ENCODE peak calls at places on chromosomes 12 and 14, in four cellular contexts. I is CD8-positive, alpha-beta T cell; G is AG09309; Z is dorsolateral prefrontal cortex. W is an unnamed sample.

GRCh38 chr12:132190012-132190755 is 45.9 kb downstream of the NOC4L start:
- DNase-seq in I (no peak), G (no peak), Z (no peak), W (peak)

GRCh38 chr14:61140872-61141271 is 140.3 kb downstream of the TMEM30B start:
- DNase-seq in I (no peak), G (peak), Z (no peak), W (no peak)

GRCh38 chr14:80523518-80524117 is 312.3 kb upstream of the DIO2 start:
- DNase-seq in I (no peak), G (no peak), Z (no peak), W (no peak)

GRCh38 chr12:45938566-45938965 is 51.8 kb downstream of the SCAF11 start:
- DNase-seq in I (no peak), G (no peak), Z (no peak), W (no peak)

GRCh38 chr14:64209428-64210165 is 84.6 kb downstream of the ESR2 start:
- DNase-seq in I (no peak), G (no peak), Z (no peak), W (no peak)

GRCh38 chr12:113299619-113300237 is 35.2 kb downstream of the SLC8B1 start:
- DNase-seq in I (no peak), G (peak), Z (peak), W (no peak)

GRCh38 chr14:104109731-104110361 is 24.3 kb downstream of the ASPG start:
- DNase-seq in I (no peak), G (no peak), Z (no peak), W (no peak)

GRCh38 chr14:76708028-76708427 is 53.2 kb upstream of the VASH1 start:
- DNase-seq in I (no peak), G (no peak), Z (no peak), W (no peak)

GRCh38 chr12:130007771-130008170 is 103.9 kb upstream of the TMEM132D start:
- DNase-seq in I (no peak), G (no peak), Z (no peak), W (no peak)

GRCh38 chr12:65466906-65467305 is 188.4 kb downstream of the MSRB3 start:
- DNase-seq in I (no peak), G (no peak), Z (no peak), W (no peak)

GRCh38 chr14:96204151-96205058 is at the start of gene BDKRB2:
- DNase-seq in I (no peak), G (peak), Z (peak), W (peak)

GRCh38 chr14:106879241-106879640 is 1352.9 kb downstream of the TMEM121 start:
- DNase-seq in I (no peak), G (no peak), Z (no peak), W (no peak)

GRCh38 chr14:106877527-106877926 is 1351.1 kb downstream of the TMEM121 start:
- DNase-seq in I (no peak), G (no peak), Z (no peak), W (no peak)

DNA sequence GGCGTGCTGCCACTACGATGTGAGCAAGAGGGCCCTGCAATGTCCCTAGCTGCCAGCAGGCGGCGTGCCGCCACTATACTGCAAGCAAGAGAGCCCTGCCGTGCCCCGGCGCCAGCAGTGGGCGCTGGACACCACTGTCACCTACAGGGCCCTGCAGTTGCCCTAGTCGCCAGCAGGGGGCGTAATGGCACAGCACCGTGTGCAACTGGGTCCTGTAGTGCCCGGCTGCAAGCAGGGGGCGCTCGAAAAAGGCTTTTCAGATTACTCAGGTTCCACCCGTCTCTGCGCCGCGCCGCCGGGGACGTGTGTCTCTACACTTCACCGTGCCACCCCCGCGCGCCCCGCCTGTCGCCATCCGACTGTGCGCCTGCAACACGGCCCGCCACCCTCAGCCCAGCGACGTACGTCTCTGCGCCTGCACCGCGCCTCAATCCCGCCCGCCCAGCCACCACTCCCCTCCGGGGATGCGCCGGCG is 1356.9 kb downstream of the TMEM121 start:
- DNase-seq in I (no peak), G (no peak), Z (no peak), W (no peak)
- TF ChIP-seq CTCF in I (peak), G (peak), Z (peak), W (peak)

DNA sequence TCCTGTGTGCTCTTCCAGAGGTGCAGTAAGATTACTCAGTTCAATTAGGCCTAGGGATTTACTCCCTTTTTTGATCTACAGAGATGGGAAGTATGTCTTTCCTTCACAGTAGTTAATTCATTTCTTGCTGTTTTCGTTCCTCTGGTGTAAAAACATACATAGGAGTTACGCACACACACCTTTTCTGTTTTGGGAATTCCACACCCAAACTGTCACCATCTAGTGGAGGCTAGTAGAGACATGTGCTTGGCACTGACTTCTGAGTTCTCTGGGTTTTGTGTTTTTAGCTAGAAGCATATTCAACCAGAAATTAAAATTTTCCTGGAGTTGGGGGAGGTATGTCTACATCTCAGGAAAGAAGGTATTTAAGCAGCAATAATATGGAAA is 1.4 kb downstream of the SUSD6 start:
- DNase-seq in I (no peak), G (no peak), Z (no peak), W (no peak)
- TF ChIP-seq CTCF in I (no peak), G (peak), Z (peak), W (no peak)

GRCh38 chr12:121837680-121838079 is 21.0 kb downstream of the HPD start:
- DNase-seq in I (no peak), G (no peak), Z (no peak), W (no peak)
- TF ChIP-seq CTCF in I (no peak), G (no peak), Z (no peak), W (no peak)

GRCh38 chr12:78584695-78585094 is 279.9 kb upstream of the SYT1 start:
- DNase-seq in I (no peak), G (no peak), Z (no peak), W (peak)
- TF ChIP-seq CTCF in I (no peak), G (peak), Z (no peak), W (peak)

GRCh38 chr12:27840229-27840999 is 60.4 kb upstream of the MANSC4 start:
- DNase-seq in I (no peak), G (no peak), Z (no peak), W (no peak)
- TF ChIP-seq CTCF in I (no peak), G (peak), Z (peak), W (no peak)

DNA sequence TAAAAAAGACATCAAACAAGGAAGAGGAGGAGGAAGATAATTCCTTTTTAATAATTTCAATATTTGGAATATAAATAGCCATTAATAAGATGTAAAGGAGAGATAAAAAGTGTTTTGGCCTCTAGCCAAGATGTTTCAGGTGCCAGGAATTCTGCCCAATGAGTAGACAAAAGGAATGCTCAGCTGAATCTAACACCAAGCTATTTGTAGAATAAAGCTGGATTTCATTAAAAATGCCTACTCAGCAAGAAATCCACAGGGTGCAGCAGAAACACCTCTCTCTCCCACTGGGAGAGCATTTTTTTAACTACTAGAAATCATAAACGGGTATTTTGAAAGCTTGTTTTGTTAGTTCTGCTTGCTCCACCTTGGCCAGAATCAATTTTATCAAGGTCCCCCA is 4.1 kb upstream of the STAB2 start:
- DNase-seq in I (no peak), G (no peak), Z (no peak), W (no peak)
- TF ChIP-seq CTCF in I (no peak), G (no peak), Z (no peak), W (no peak)

DNA sequence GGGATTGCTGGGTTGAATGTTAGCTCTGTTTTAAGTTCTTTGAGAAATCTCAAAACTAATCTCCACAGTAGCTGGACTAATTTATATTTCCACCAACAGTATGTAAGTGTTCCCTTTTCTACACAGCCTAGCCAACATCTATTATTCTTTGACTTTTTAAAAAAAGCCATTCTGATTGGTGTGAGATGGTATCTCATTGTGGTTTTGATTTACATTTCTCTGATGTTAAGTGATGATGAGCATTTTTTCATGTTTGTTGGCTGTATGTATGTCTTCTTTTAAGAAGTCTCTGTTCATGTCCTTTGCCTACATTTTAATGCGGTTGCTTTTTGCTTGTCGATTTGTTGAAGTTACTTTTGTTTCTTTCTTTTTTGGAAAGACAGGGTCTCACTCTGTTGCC is 301.1 kb upstream of the OR4E1 start:
- DNase-seq in I (no peak), G (no peak), Z (no peak), W (no peak)
- TF ChIP-seq CTCF in I (no peak), G (no peak), Z (no peak), W (no peak)

GRCh38 chr12:103765322-103765721 is 75.7 kb downstream of the NT5DC3 start:
- DNase-seq in I (no peak), G (no peak), Z (no peak), W (no peak)

GRCh38 chr12:103762473-103762872 is 78.6 kb downstream of the NT5DC3 start:
- DNase-seq in I (no peak), G (no peak), Z (no peak), W (no peak)

GRCh38 chr12:103768467-103769123 is 72.4 kb downstream of the NT5DC3 start:
- DNase-seq in I (no peak), G (no peak), Z (no peak), W (no peak)

GRCh38 chr12:103769240-103769945 is 71.6 kb downstream of the NT5DC3 start:
- DNase-seq in I (no peak), G (no peak), Z (no peak), W (no peak)

GRCh38 chr12:103766028-103766427 is 75.0 kb downstream of the NT5DC3 start:
- DNase-seq in I (no peak), G (no peak), Z (no peak), W (no peak)
- TF ChIP-seq CTCF in I (no peak), G (no peak), Z (no peak), W (no peak)

GRCh38 chr14:100361626-100362025 is 38.5 kb downstream of the SLC25A47 start:
- DNase-seq in I (no peak), G (no peak), Z (no peak), W (no peak)
- TF ChIP-seq CTCF in I (no peak), G (no peak), Z (no peak), W (no peak)

DNA sequence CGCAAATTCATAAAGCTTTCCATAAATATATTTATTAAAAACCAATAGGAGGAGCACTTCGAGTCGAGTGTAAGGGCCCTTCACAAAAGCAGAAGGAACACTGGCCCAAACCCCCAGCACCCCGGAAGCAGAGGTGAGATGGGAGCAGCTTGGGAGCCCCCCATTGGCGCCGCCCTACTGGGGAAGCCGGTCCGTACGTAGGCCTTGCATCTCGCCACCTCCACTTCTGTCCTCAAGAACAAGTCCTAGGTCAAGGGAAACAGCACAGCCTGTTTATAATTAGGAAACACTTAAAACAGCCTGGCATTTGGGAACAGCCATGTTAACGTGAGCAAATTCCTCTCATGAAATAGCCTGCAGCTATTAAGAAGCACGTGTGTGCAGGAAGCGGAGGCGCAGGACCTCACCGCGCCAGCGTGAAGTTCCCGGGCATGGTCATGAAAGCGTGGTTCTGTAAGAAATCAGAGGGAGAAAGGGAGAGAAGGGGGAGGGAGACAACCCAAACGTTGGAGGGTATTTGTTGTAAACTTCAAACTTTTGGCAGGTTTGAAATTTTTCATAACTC is 7.7 kb downstream of the ANKRD9 start:
- DNase-seq in I (no peak), G (no peak), Z (no peak), W (no peak)
- TF ChIP-seq CTCF in I (no peak), G (peak), Z (no peak), W (no peak)

W was measured in endothelial cell.